ENCODE peak calls at places on chromosomes 2 and 18, in six cellular contexts. A is right lobe of liver, O is foreskin fibroblast, K is PC-9, R is dorsolateral prefrontal cortex, M is heart right ventricle. I is an unnamed sample.

GRCh38 chr18:23134780-23135678 is at the start of gene CABLES1:
- DNase-seq in A (peak), O (peak), K (peak), R (peak), M (peak), I (peak)

GRCh38 chr2:118221952-118222594 is 133.8 kb downstream of the INSIG2 start:
- DNase-seq in A (no peak), O (peak), K (peak), R (no peak), M (no peak), I (no peak)

GRCh38 chr2:33005057-33005456 is 58.3 kb downstream of the LTBP1 start:
- DNase-seq in A (peak), O (no peak), K (no peak), R (no peak), M (no peak), I (no peak)

GRCh38 chr2:44433841-44434240 is 72.1 kb downstream of the CAMKMT start:
- DNase-seq in A (no peak), O (no peak), K (peak), R (no peak), M (no peak), I (no peak)

GRCh38 chr2:16226942-16227664 is 286.8 kb downstream of the MYCN start:
- DNase-seq in A (no peak), O (no peak), K (no peak), R (no peak), M (peak), I (no peak)

GRCh38 chr2:130834091-130834922 is 2.4 kb upstream of the ARHGEF4 start:
- DNase-seq in A (no peak), O (no peak), K (no peak), R (no peak), M (no peak), I (no peak)

GRCh38 chr2:121071058-121071504 is 213.9 kb downstream of the TFCP2L1 start:
- DNase-seq in A (peak), O (peak), K (no peak), R (peak), M (peak), I (peak)

GRCh38 chr2:157413342-157414035 is 30.4 kb downstream of the CYTIP start:
- DNase-seq in A (no peak), O (no peak), K (no peak), R (no peak), M (no peak), I (peak)

GRCh38 chr2:147348886-147349285 is 495.9 kb upstream of the ACVR2A start:
- DNase-seq in A (no peak), O (no peak), K (no peak), R (no peak), M (no peak), I (no peak)

GRCh38 chr2:232879618-232880494 is 9.8 kb downstream of the SNORC start:
- DNase-seq in A (no peak), O (no peak), K (no peak), R (no peak), M (no peak), I (no peak)

GRCh38 chr2:196954001-196954400 is 27.5 kb upstream of the PGAP1 start:
- DNase-seq in A (no peak), O (no peak), K (no peak), R (no peak), M (no peak), I (no peak)

GRCh38 chr2:121256720-121257475 is 28.1 kb downstream of the TFCP2L1 start:
- DNase-seq in A (no peak), O (no peak), K (no peak), R (no peak), M (no peak), I (peak)

GRCh38 chr2:147789287-147789686 is 55.5 kb upstream of the ACVR2A start:
- DNase-seq in A (no peak), O (no peak), K (no peak), R (no peak), M (no peak), I (no peak)

GRCh38 chr2:98903064-98903355 is 33.0 kb downstream of the CRACDL start:
- DNase-seq in A (no peak), O (no peak), K (no peak), R (no peak), M (no peak), I (no peak)

GRCh38 chr2:33518929-33519328 is 42.5 kb downstream of the RASGRP3 start:
- DNase-seq in A (no peak), O (peak), K (peak), R (no peak), M (no peak), I (no peak)

GRCh38 chr2:111106720-111107119 is 14.0 kb upstream of the BCL2L11 start:
- DNase-seq in A (no peak), O (no peak), K (no peak), R (no peak), M (no peak), I (no peak)

GRCh38 chr2:52084760-52085159 is 1052.8 kb upstream of the NRXN1 start:
- DNase-seq in A (no peak), O (peak), K (no peak), R (no peak), M (no peak), I (no peak)

GRCh38 chr2:84894758-84895520 is 10.5 kb upstream of the TMSB10 start:
- DNase-seq in A (no peak), O (peak), K (no peak), R (no peak), M (no peak), I (peak)

GRCh38 chr2:28449489-28450395 is 46.1 kb upstream of the PLB1 start:
- DNase-seq in A (no peak), O (peak), K (peak), R (no peak), M (no peak), I (peak)

GRCh38 chr2:71705171-71705960 is 252.0 kb downstream of the DYSF start:
- DNase-seq in A (no peak), O (no peak), K (no peak), R (no peak), M (no peak), I (peak)

GRCh38 chr18:9831046-9831722 is 54.6 kb upstream of the TXNDC2 start:
- DNase-seq in A (no peak), O (no peak), K (no peak), R (no peak), M (no peak), I (no peak)

GRCh38 chr2:47357475-47357874 is 45.5 kb upstream of the MSH2 start:
- DNase-seq in A (no peak), O (peak), K (no peak), R (no peak), M (no peak), I (no peak)

GRCh38 chr2:189799030-189799331 is 14.7 kb downstream of the PMS1 start:
- DNase-seq in A (no peak), O (no peak), K (no peak), R (no peak), M (no peak), I (no peak)
- TF ChIP-seq CTCF in A (no peak), O (no peak), K (no peak), R (no peak), M (no peak), I (no peak)

DNA sequence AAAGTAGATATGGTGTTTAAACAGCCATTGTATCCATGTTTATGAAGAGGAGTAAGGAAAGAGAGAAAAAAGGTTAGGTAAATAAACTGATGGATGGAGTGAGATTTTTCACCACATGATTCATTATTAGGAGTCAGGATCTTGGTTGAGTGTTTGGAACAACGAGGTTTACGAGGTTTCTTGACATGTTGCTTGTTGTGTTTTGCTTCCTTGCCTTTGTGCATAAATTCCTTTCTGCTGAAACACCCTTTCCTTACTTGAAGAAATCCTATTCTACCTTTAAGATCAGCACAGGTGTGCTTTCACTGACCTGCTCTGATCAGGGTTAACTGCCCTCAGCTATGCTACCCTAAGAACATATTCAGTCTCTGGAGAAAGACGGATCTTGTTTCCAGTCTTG is 66.6 kb downstream of the EFEMP1 start:
- DNase-seq in A (no peak), O (no peak), K (peak), R (no peak), M (no peak), I (no peak)
- TF ChIP-seq CTCF in A (no peak), O (no peak), K (no peak), R (no peak), M (no peak), I (no peak)

DNA sequence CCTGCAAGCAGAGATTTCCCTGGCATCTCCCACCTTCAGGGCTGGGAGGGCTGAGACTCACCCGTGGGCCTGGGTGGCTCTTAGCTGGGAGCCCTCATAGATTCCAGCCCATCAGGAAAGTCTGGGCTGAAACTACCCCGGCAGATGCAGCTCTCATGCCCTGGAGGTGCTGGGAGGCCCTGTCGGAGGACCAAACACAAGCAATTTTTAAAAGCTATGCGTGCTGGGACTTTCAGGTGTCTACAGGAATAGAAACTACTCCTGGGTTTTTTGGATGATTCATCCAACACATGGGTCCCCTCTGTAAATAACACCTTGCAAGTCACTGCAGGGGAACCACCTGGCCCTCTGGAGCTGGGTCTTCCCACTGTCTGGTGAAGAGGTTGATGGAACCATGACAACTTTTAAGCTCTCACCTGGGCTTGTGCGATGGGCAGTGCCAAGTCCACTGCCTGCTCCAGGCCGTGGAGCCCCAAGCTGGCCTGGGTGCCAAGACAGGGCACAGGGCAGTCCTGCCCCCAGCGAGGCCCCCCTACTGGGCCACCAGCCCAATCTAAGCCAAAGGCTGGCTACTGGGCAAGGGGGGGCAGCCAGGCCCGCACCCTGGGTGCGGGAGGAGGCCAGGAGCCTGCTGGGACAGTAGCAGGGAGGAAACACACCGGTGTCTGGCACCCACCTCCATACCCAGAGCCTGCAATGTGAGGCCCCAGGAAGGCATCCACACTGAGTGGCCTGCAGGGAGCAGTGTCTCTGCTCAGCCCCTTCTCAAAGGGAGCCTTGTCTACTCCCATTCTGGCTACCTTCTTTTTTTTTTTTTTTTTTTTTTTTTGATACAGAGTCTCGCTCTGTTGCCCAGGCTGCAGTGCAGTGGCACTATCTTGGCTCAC is 1.1 kb upstream of the GPR55 start:
- DNase-seq in A (no peak), O (no peak), K (no peak), R (peak), M (no peak), I (no peak)
- TF ChIP-seq CTCF in A (no peak), O (no peak), K (no peak), R (no peak), M (no peak), I (no peak)

GRCh38 chr18:829432-829831 is 17.4 kb upstream of the YES1 start:
- DNase-seq in A (no peak), O (no peak), K (no peak), R (no peak), M (no peak), I (no peak)

GRCh38 chr18:834086-834720 is 22.2 kb upstream of the YES1 start:
- DNase-seq in A (no peak), O (no peak), K (no peak), R (no peak), M (no peak), I (no peak)

GRCh38 chr18:833197-833596 is 21.2 kb upstream of the YES1 start:
- DNase-seq in A (no peak), O (no peak), K (no peak), R (no peak), M (no peak), I (no peak)

GRCh38 chr18:830315-830901 is 18.4 kb upstream of the YES1 start:
- DNase-seq in A (no peak), O (peak), K (no peak), R (no peak), M (no peak), I (no peak)

GRCh38 chr18:832085-832681 is 20.1 kb upstream of the YES1 start:
- DNase-seq in A (peak), O (peak), K (no peak), R (no peak), M (peak), I (peak)
- TF ChIP-seq CTCF in A (peak), O (no peak), K (no peak), R (no peak), M (no peak), I (no peak)